ENCODE peak calls at places on chromosomes 12 and 14, in nine cellular contexts. X, M, A, V, H, U, D, O and G are unnamed samples.

GRCh38 chr14:98293527-98293926 is 978.5 kb downstream of the BCL11B start:
- DNase-seq in X (no peak), M (no peak), A (no peak), V (no peak), H (no peak), U (no peak), D (no peak), O (no peak), G (peak; percentile 71)

GRCh38 chr14:78498062-78498595 is 328.0 kb downstream of the NRXN3 start:
- DNase-seq in X (no peak), M (no peak), A (no peak), V (no peak), H (no peak), U (no peak), D (no peak), O (no peak), G (no peak)

GRCh38 chr14:64812412-64812811 is 67.3 kb downstream of the SPTB start:
- DNase-seq in X (no peak), M (no peak), A (peak; percentile 41), V (peak; percentile 36), H (peak; percentile 40), U (peak; percentile 30), D (no peak), O (no peak), G (peak; percentile 61)

GRCh38 chr12:77347009-77347408 is 281.6 kb upstream of the E2F7 start:
- DNase-seq in X (no peak), M (no peak), A (no peak), V (no peak), H (no peak), U (no peak), D (no peak), O (no peak), G (no peak)

GRCh38 chr14:59274991-59275391 is 86.5 kb downstream of the DAAM1 start:
- DNase-seq in X (no peak), M (no peak), A (no peak), V (peak; percentile 45), H (no peak), U (no peak), D (peak; percentile 49), O (no peak), G (peak; percentile 57)

GRCh38 chr12:124953689-124954405 is 35.1 kb downstream of the DHX37 start:
- DNase-seq in X (no peak), M (no peak), A (no peak), V (no peak), H (no peak), U (no peak), D (no peak), O (no peak), G (no peak)

GRCh38 chr14:50631408-50631821 is 36.7 kb downstream of the SAV1 start:
- DNase-seq in X (no peak), M (no peak), A (no peak), V (no peak), H (no peak), U (no peak), D (no peak), O (no peak), G (no peak)

GRCh38 chr14:96953443-96953842 is 156.3 kb downstream of the VRK1 start:
- DNase-seq in X (no peak), M (no peak), A (no peak), V (no peak), H (no peak), U (no peak), D (no peak), O (no peak), G (no peak)

GRCh38 chr12:117972341-117972740 is 3.6 kb upstream of the KSR2 start:
- DNase-seq in X (no peak), M (no peak), A (no peak), V (no peak), H (no peak), U (no peak), D (no peak), O (no peak), G (no peak)

GRCh38 chr12:100190013-100190394 is 10.6 kb upstream of the ACTR6 start:
- DNase-seq in X (no peak), M (no peak), A (no peak), V (no peak), H (no peak), U (no peak), D (no peak), O (no peak), G (no peak)

GRCh38 chr14:24481622-24482324 is 26.3 kb downstream of the CMA1 start:
- DNase-seq in X (no peak), M (peak; percentile 84), A (peak; percentile 39), V (peak; percentile 74), H (peak; percentile 33), U (peak; percentile 66), D (peak; percentile 28), O (peak; percentile 36), G (peak; percentile 33)

GRCh38 chr14:104517867-104518266 is 61.7 kb upstream of the C14orf180 start:
- DNase-seq in X (no peak), M (no peak), A (no peak), V (no peak), H (no peak), U (no peak), D (no peak), O (no peak), G (no peak)

GRCh38 chr14:95065411-95065810 is 91.9 kb downstream of the DICER1 start:
- DNase-seq in X (no peak), M (no peak), A (no peak), V (no peak), H (no peak), U (no peak), D (no peak), O (no peak), G (no peak)

GRCh38 chr14:82075566-82075965 is 541.9 kb upstream of the SEL1L start:
- DNase-seq in X (no peak), M (no peak), A (no peak), V (peak; percentile 91), H (no peak), U (no peak), D (peak; percentile 5), O (peak; percentile 43), G (no peak)

GRCh38 chr14:77544571-77544970 is 46.0 kb upstream of the ISM2 start:
- DNase-seq in X (no peak), M (no peak), A (no peak), V (no peak), H (no peak), U (no peak), D (no peak), O (no peak), G (no peak)

GRCh38 chr14:104685216-104685997 is 4.0 kb upstream of the INF2 start:
- DNase-seq in X (no peak), M (no peak), A (no peak), V (no peak), H (peak; percentile 44), U (no peak), D (no peak), O (no peak), G (no peak)

GRCh38 chr12:112182499-112182898 is 57.1 kb downstream of the TRAFD1 start:
- DNase-seq in X (peak; percentile 46), M (no peak), A (no peak), V (no peak), H (no peak), U (no peak), D (peak; percentile 40), O (no peak), G (no peak)

GRCh38 chr12:31368666-31369361 is 42.9 kb upstream of the SINHCAF start:
- DNase-seq in X (no peak), M (peak; percentile 23), A (no peak), V (no peak), H (no peak), U (no peak), D (peak; percentile 27), O (peak; percentile 23), G (no peak)

GRCh38 chr12:105018761-105019160 is 32.6 kb downstream of the NOPCHAP1 start:
- DNase-seq in X (no peak), M (no peak), A (no peak), V (no peak), H (no peak), U (no peak), D (no peak), O (no peak), G (no peak)

GRCh38 chr14:106372870-106373657 is 846.7 kb downstream of the TMEM121 start:
- DNase-seq in X (no peak), M (peak; percentile 77), A (peak; percentile 80), V (no peak), H (peak; percentile 76), U (peak; percentile 90), D (no peak), O (peak; percentile 54), G (no peak)

GRCh38 chr12:51320695-51321320 is 3.2 kb downstream of the BIN2 start:
- DNase-seq in X (no peak), M (no peak), A (no peak), V (no peak), H (no peak), U (no peak), D (peak; percentile 22), O (no peak), G (no peak)

GRCh38 chr14:96585672-96586013 is 83.5 kb downstream of the PAPOLA start:
- DNase-seq in X (no peak), M (no peak), A (no peak), V (no peak), H (no peak), U (no peak), D (no peak), O (no peak), G (no peak)

GRCh38 chr14:54108481-54109471 is 152.2 kb upstream of the BMP4 start:
- DNase-seq in X (no peak), M (no peak), A (no peak), V (no peak), H (no peak), U (no peak), D (peak; percentile 95), O (no peak), G (peak; percentile 75)

GRCh38 chr12:124914392-124915248 is at the start of gene UBC:
- DNase-seq in X (peak; percentile 98), M (peak; percentile 78), A (peak; percentile 89), V (peak; percentile 88), H (peak; percentile 87), U (peak; percentile 94), D (peak; percentile 92), O (peak; percentile 92), G (peak; percentile 92)